ENCODE peak calls at places on chromosome 16, in five cellular contexts. J, X, L, N and C are unnamed samples.

GRCh38 chr16:74184839-74185238 is 111.8 kb upstream of the PSMD7 start:
- DNase-seq in J (no peak), N (no peak), X (no peak), L (no peak), C (no peak)

GRCh38 chr16:89921699-89922476 is 1.3 kb upstream of the TUBB3 start:
- DNase-seq in N (peak), J (no peak), L (peak), X (peak), C (peak)

GRCh38 chr16:57603110-57604024 is 25.1 kb upstream of the ADGRG1 start:
- DNase-seq in J (no peak), N (no peak), X (no peak), L (no peak), C (no peak)

GRCh38 chr16:24367186-24367585 is 111.1 kb downstream of the CACNG3 start:
- DNase-seq in N (peak), X (no peak), J (no peak), L (no peak), C (no peak)

GRCh38 chr16:85291302-85292148 is 179.3 kb upstream of the CIBAR2 start:
- DNase-seq in N (peak), X (no peak), L (no peak), J (no peak), C (no peak)

GRCh38 chr16:87602005-87602790 is at the start of gene JPH3:
- DNase-seq in L (peak), N (peak), X (no peak), J (no peak), C (no peak)

GRCh38 chr16:57305159-57305811 is 20.8 kb upstream of the PLLP start:
- DNase-seq in N (no peak), L (no peak), J (no peak), X (no peak), C (no peak)

GRCh38 chr16:30621765-30622164 is 11.6 kb upstream of the ZNF689 start:
- DNase-seq in N (no peak), X (no peak), L (no peak), J (no peak), C (no peak)

GRCh38 chr16:25785361-25785760 is 93.6 kb downstream of the HS3ST4 start:
- DNase-seq in L (no peak), N (no peak), X (no peak), J (no peak), C (no peak)